ENCODE peak calls at places on chromosomes 11 and 22, in nine cellular contexts. C, I, S, L, N, V, D, X and Q are unnamed samples. For H3K4me1, the result is how much of the 10 kb centered on the place peaks cover.

GRCh38 chr11:2801711-2802388 is 83.7 kb downstream of the CDKN1C start:
- DNase-seq in S (peak), N (no peak), I (no peak), C (peak), V (peak), L (no peak), X (peak), D (no peak), Q (peak)

GRCh38 chr22:43435851-43436535 is 24.2 kb downstream of the MPPED1 start:
- DNase-seq in L (no peak), D (no peak), N (no peak), C (peak), V (no peak), S (no peak), I (no peak), X (no peak), Q (no peak)

GRCh38 chr11:77259681-77260080 is 41.8 kb downstream of the GDPD4 start:
- DNase-seq in C (no peak), S (no peak), L (no peak), V (no peak), N (no peak), I (no peak), X (no peak), D (no peak), Q (no peak)

GRCh38 chr11:71063129-71063528 is 189.2 kb downstream of the SHANK2 start:
- DNase-seq in L (no peak), V (no peak), X (no peak), C (no peak), I (no peak), N (no peak), S (no peak), D (no peak), Q (no peak)

GRCh38 chr11:27353593-27354358 is 9.2 kb downstream of the CCDC34 start:
- DNase-seq in I (no peak), X (no peak), N (no peak), C (no peak), S (no peak), L (no peak), D (no peak), V (no peak), Q (no peak)

GRCh38 chr11:21264125-21264524 is 594.7 kb downstream of the NELL1 start:
- DNase-seq in D (no peak), N (no peak), X (no peak), S (no peak), V (no peak), C (no peak), I (no peak), L (no peak), Q (no peak)

GRCh38 chr22:38192475-38192863 is 9.3 kb upstream of the MAFF start:
- DNase-seq in D (no peak), S (no peak), C (no peak), I (no peak), X (no peak), N (no peak), V (no peak), L (no peak), Q (no peak)

GRCh38 chr11:58923300-58923788 is 15.9 kb upstream of the GLYATL1 start:
- DNase-seq in C (no peak), S (peak), D (no peak), X (no peak), I (no peak), V (no peak), N (peak), L (peak), Q (no peak)

GRCh38 chr11:65132988-65133700 is 1.2 kb downstream of the SYVN1 start:
- DNase-seq in D (no peak), I (peak), V (no peak), S (peak), C (peak), L (peak), X (peak), N (peak), Q (peak)

GRCh38 chr11:115606223-115607220 is 102.3 kb upstream of the CADM1 start:
- DNase-seq in X (no peak), N (no peak), C (peak), I (no peak), S (no peak), D (peak), L (peak), V (no peak), Q (peak)

GRCh38 chr11:60970890-60971289 is 590 bp upstream of the CD6 start:
- DNase-seq in L (no peak), I (no peak), C (no peak), D (no peak), N (no peak), S (no peak), V (no peak), X (no peak), Q (no peak)

GRCh38 chr11:62880231-62880802 is 379 bp upstream of the SLC3A2 start:
- DNase-seq in D (no peak), N (no peak), I (peak), L (no peak), V (no peak), S (no peak), X (no peak), C (no peak), Q (peak)

GRCh38 chr22:40678493-40679248 is 613 bp upstream of the MCHR1 start:
- DNase-seq in N (no peak), S (no peak), D (no peak), V (no peak), I (no peak), C (no peak), X (no peak), L (no peak), Q (no peak)

GRCh38 chr22:43113516-43114251 is 3.1 kb downstream of the BIK start:
- DNase-seq in V (no peak), C (peak), D (no peak), I (no peak), S (peak), X (no peak), N (no peak), L (no peak), Q (no peak)

GRCh38 chr11:75286826-75287465 is 46.4 kb downstream of the TPBGL start:
- DNase-seq in D (no peak), I (no peak), V (no peak), L (no peak), S (no peak), X (no peak), N (no peak), C (no peak), Q (no peak)

GRCh38 chr11:65316311-65316978 is 1.8 kb downstream of the CDC42EP2 start:
- DNase-seq in D (peak), L (no peak), V (peak), N (no peak), X (peak), C (no peak), S (peak), I (no peak), Q (no peak)

GRCh38 chr11:7924526-7924925 is 6.5 kb downstream of the OR10A6 start:
- DNase-seq in I (no peak), D (no peak), C (no peak), L (no peak), S (no peak), N (no peak), V (no peak), X (no peak), Q (no peak)

GRCh38 chr11:111694851-111695250 is 71.3 kb downstream of the PPP2R1B start:
- DNase-seq in D (peak), V (no peak), S (no peak), I (no peak), N (no peak), L (no peak), X (no peak), C (no peak), Q (no peak)

GRCh38 chr11:44366741-44367140 is 56.8 kb upstream of the ALX4 start:
- DNase-seq in V (no peak), S (no peak), C (no peak), L (no peak), D (no peak), X (no peak), I (no peak), N (no peak), Q (no peak)

GRCh38 chr22:30453731-30454510 is 17.9 kb downstream of the SEC14L3 start:
- DNase-seq in S (no peak), L (peak), I (no peak), D (no peak), N (no peak), V (no peak), X (no peak), C (no peak), Q (no peak)

GRCh38 chr22:33000342-33001280 is 57.6 kb downstream of the SYN3 start:
- DNase-seq in L (peak), S (peak), X (peak), N (peak), I (peak), V (no peak), D (peak), C (peak), Q (peak)

GRCh38 chr11:75194147-75194546 is 43.2 kb downstream of the SLCO2B1 start:
- DNase-seq in L (no peak), V (no peak), X (peak), S (no peak), C (no peak), D (peak), I (no peak), N (no peak), Q (no peak)

GRCh38 chr11:65109231-65110198 is 2.2 kb upstream of the TM7SF2 start:
- DNase-seq in D (no peak), X (no peak), S (no peak), L (no peak), C (no peak), V (no peak), I (no peak), N (no peak), Q (peak)

GRCh38 chr22:21446827-21447690 is 20.1 kb upstream of the TMEM191C start:
- DNase-seq in X (peak), C (peak), N (no peak), D (no peak), I (no peak), S (no peak), V (peak), L (no peak), Q (peak)

GRCh38 chr11:63871962-63872832 is 33.3 kb downstream of the MARK2 start:
- DNase-seq in D (peak), X (peak), I (peak), C (peak), L (peak), V (peak), N (peak), S (peak), Q (peak)

GRCh38 chr11:63720611-63721010 is 39.3 kb downstream of the RTN3 start:
- DNase-seq in X (no peak), V (no peak), S (no peak), N (no peak), L (no peak), D (no peak), C (no peak), I (no peak), Q (no peak)

GRCh38 chr11:665062-665706 is 28.1 kb downstream of the DRD4 start:
- DNase-seq in V (no peak), C (no peak), I (no peak), N (no peak), X (no peak), S (no peak), D (no peak), L (no peak), Q (peak)

GRCh38 chr11:2927851-2928604 is 1.2 kb downstream of the PHLDA2 start:
- DNase-seq in V (no peak), N (peak), S (peak), D (no peak), X (no peak), C (no peak), I (peak), L (peak), Q (no peak)

GRCh38 chr11:66334605-66335442 is 1.4 kb downstream of the RIN1 start:
- DNase-seq in I (no peak), C (no peak), X (peak), D (no peak), L (peak), S (no peak), N (no peak), V (no peak), Q (peak)

GRCh38 chr11:11382858-11383532 is 29.9 kb upstream of the CSNK2A3 start:
- DNase-seq in I (no peak), N (no peak), D (no peak), S (no peak), L (no peak), V (no peak), X (no peak), C (no peak), Q (no peak)

GRCh38 chr11:10809373-10810199 is 860 bp upstream of the EIF4G2 start:
- DNase-seq in C (no peak), S (peak), D (peak), X (peak), N (peak), L (no peak), I (peak), V (no peak), Q (no peak)

GRCh38 chr11:117816151-117816741 is 8.3 kb downstream of the FXYD2 start:
- DNase-seq in L (peak), I (no peak), C (no peak), D (no peak), V (no peak), X (no peak), S (no peak), N (no peak), Q (no peak)

GRCh38 chr11:3216027-3216525 is 2.5 kb downstream of the MRGPRG start:
- DNase-seq in X (no peak), L (no peak), V (no peak), I (no peak), C (no peak), D (no peak), N (no peak), S (peak), Q (peak)

GRCh38 chr11:57567512-57568329 is at the start of gene UBE2L6:
- DNase-seq in N (peak), V (peak), X (peak), L (peak), C (peak), I (peak), D (peak), S (peak), Q (peak)

GRCh38 chr11:57567210-57567511 is 311 bp downstream of the UBE2L6 start:
- DNase-seq in I (no peak), S (peak), X (peak), V (no peak), C (no peak), L (no peak), N (no peak), D (peak), Q (no peak)

GRCh38 chr11:57568330-57568766 is 876 bp upstream of the UBE2L6 start:
- DNase-seq in L (no peak), N (no peak), I (no peak), C (no peak), X (peak), D (peak), V (no peak), S (no peak), Q (peak)

GRCh38 chr11:57566035-57566504 is 1.4 kb downstream of the UBE2L6 start:
- DNase-seq in V (no peak), X (no peak), I (no peak), S (peak), C (peak), D (peak), N (no peak), L (no peak), Q (no peak)

DNA sequence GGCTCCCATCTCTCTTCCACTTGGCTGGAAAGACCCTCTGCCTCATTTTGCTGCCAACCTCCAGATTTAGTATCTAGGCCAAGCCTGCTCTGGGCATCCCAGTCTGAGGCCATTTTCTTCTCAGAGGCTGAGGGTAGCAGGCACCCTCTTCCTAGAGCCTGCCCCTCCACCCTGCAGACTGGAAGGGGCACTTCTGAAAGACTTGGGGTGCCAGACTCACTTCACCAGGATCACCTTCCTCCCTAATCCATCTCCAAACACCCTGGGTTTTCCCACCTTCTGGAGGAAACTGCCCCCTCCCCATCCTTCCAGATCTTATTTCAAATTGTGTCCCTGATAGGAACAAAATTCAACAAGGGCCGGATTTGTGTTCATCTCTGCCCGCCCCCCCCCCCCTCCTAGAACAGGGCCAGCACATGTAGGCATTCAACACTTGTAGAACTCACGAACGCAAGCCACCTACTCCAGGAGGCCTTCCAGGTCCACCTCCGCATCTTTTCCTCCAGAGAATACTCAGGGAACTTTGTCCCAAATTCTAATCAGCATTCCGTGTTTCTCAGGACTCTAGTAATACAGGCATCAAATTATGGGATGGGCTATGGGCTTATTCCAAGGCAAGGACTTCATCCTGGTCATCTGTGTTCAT is 785 bp downstream of the UBE2L6 start:
- DNase-seq in V (no peak), L (peak), X (no peak), N (peak), D (no peak), I (no peak), C (no peak), S (no peak), Q (no peak)
- TF ChIP-seq EP300 in V (no peak), L (no peak), X (no peak), N (no peak), D (no peak), I (no peak), C (no peak), S (no peak), Q (no peak)

GRCh38 chr22:26617251-26618199 is at the start of gene CRYBB1:
- DNase-seq in N (peak), S (peak), L (peak), D (no peak), I (no peak), X (peak), C (no peak), V (no peak), Q (no peak)

GRCh38 chr22:26616650-26617049 is 1.2 kb downstream of the CRYBB1 start:
- DNase-seq in N (peak), I (no peak), D (no peak), V (no peak), S (no peak), L (no peak), C (no peak), X (no peak), Q (no peak)

GRCh38 chr22:26615149-26615548 is 2.7 kb downstream of the CRYBB1 start:
- DNase-seq in N (no peak), X (no peak), S (peak), I (no peak), D (no peak), V (no peak), L (no peak), C (no peak), Q (no peak)

GRCh38 chr22:26618487-26618886 is 660 bp upstream of the CRYBB1 start:
- DNase-seq in L (no peak), D (no peak), N (no peak), X (no peak), I (no peak), C (no peak), V (no peak), S (no peak), Q (no peak)

GRCh38 chr22:26615830-26616435 is 1.9 kb downstream of the CRYBB1 start:
- DNase-seq in C (no peak), V (no peak), D (no peak), L (no peak), I (no peak), X (no peak), S (no peak), N (no peak), Q (no peak)
- H3K4me1 ChIP-seq in C (under half), V (under half), D (under half), L (under half), I (under half), X (under half), S (under half), N (under half), Q (under half)

GRCh38 chr11:17529814-17530162 is 14.4 kb downstream of the USH1C start:
- DNase-seq in V (no peak), L (no peak), X (no peak), I (no peak), C (no peak), D (peak), N (no peak), S (no peak), Q (no peak)

GRCh38 chr11:17532814-17533213 is 11.4 kb downstream of the USH1C start:
- DNase-seq in I (no peak), L (no peak), X (no peak), D (no peak), C (no peak), N (no peak), S (no peak), V (no peak), Q (no peak)

GRCh38 chr11:17531818-17532131 is 12.4 kb downstream of the USH1C start:
- DNase-seq in C (no peak), X (no peak), D (no peak), L (no peak), I (no peak), V (no peak), S (peak), N (no peak), Q (no peak)

GRCh38 chr11:17528906-17529813 is 15.1 kb downstream of the USH1C start:
- DNase-seq in V (no peak), N (no peak), L (no peak), C (no peak), S (no peak), I (no peak), D (no peak), X (no peak), Q (no peak)

DNA sequence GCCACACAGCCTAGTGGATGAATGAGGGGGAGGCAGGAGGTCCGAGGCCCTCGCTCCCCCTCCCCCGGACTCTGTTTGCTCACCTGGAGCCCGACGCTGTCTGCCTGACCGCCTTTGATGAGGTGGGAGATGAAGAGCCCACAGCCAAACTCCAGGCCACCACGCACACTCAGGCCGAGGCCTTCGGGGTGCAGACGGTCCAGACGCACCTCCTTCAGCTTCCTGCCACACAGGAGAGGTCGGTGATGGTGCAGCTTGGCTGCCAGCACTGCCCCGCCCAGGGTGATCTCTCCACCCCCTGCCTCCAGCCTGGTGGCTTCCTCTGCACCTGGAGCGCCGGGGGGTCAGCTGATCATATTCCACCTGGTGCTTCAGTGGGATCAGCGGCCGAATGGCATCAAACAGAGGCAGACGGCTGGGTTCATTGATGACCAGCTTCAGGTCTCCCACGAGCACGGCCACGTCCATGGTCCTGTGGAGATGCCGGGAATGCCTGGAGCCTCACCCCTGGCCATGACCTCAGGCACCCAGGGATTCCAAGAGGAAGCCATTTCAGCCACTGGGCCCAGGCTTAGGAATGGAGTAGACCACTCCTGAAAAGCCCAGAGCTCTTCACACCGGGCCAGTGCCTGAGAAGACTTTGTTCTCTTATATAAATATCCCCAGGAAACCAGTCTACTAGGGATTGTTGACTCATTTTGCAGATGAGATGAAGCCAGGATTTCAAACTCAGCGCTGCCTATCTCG is 13.0 kb downstream of the USH1C start:
- DNase-seq in D (no peak), V (no peak), X (no peak), C (no peak), L (no peak), I (no peak), N (no peak), S (no peak), Q (no peak)
- TF ChIP-seq EP300 in D (no peak), V (no peak), X (no peak), C (no peak), L (no peak), I (no peak), N (no peak), S (no peak), Q (no peak)

GRCh38 chr22:45552580-45553332 is 50.1 kb downstream of the FBLN1 start:
- DNase-seq in L (peak), D (peak), I (no peak), V (no peak), N (no peak), X (peak), C (peak), S (peak), Q (peak)

GRCh38 chr22:45553333-45554039 is 50.8 kb downstream of the FBLN1 start:
- DNase-seq in C (peak), S (peak), X (peak), L (peak), N (peak), V (no peak), D (peak), I (peak), Q (peak)

GRCh38 chr22:45551310-45552016 is 48.8 kb downstream of the FBLN1 start:
- DNase-seq in N (no peak), V (no peak), S (no peak), D (peak), I (no peak), X (peak), C (no peak), L (no peak), Q (peak)

GRCh38 chr22:45550891-45551290 is 48.2 kb downstream of the FBLN1 start:
- DNase-seq in V (no peak), S (no peak), X (no peak), D (no peak), C (no peak), I (no peak), L (no peak), N (no peak), Q (no peak)

DNA sequence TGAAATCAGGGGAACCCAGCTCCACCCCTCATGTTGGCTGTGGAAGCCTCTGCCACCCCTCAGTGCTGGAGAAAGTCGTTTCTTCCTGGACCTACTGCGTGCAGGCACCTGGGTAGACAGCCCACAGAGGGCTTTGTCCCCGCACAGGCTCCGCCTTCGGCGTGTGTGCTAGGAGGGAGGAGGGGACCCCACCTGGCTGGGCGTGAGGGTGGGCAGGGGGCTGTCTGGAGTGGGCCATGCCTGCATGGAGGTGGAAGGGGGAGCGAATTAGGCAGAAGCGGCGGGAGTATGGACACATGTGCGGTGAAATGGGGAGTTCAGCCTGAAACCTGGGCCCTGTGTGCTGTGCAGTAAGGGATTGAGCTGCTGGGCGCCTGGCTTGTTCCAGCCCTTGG is 49.3 kb downstream of the FBLN1 start:
- DNase-seq in X (no peak), L (no peak), I (no peak), N (no peak), D (no peak), S (no peak), C (no peak), V (no peak), Q (peak)
- H3K4me1 ChIP-seq in X (half or more), L (under half), I (under half), N (under half), D (under half), S (under half), C (half or more), V (half or more), Q (under half)